ENCODE peak calls at places on chromosomes 3 and 15, in eight cellular contexts. One of them, this sample, is unnamed.
A peak's percentile ranks its signal among the peaks of the same experiment; 100 is the strongest.

GRCh38 chr3:176633511-176633910 is 563.8 kb downstream of the TBL1XR1 start:
- DNase-seq in Karpas-422: no peak
- DNase-seq in H9: peak; percentile 61
- DNase-seq in PC-9: no peak
- DNase-seq in OCI-LY7: no peak
- DNase-seq in HCT116: no peak
- DNase-seq in neural progenitor cell: peak; percentile 57
- DNase-seq in astrocyte: no peak
- DNase-seq in this sample: no peak

GRCh38 chr15:84834969-84835368 is 17.8 kb downstream of the ALPK3 start:
- DNase-seq in PC-9: no peak
- DNase-seq in OCI-LY7: no peak
- DNase-seq in astrocyte: no peak
- DNase-seq in HCT116: no peak
- DNase-seq in H9: no peak
- DNase-seq in neural progenitor cell: no peak
- DNase-seq in Karpas-422: no peak
- DNase-seq in this sample: no peak

GRCh38 chr15:74988007-74988800 is 7.2 kb upstream of the SCAMP5 start:
- DNase-seq in H9: peak; percentile 73
- DNase-seq in PC-9: peak; percentile 60
- DNase-seq in astrocyte: no peak
- DNase-seq in Karpas-422: peak; percentile 87
- DNase-seq in HCT116: peak; percentile 41
- DNase-seq in OCI-LY7: peak; percentile 66
- DNase-seq in neural progenitor cell: peak; percentile 63
- DNase-seq in this sample: peak; percentile 38

GRCh38 chr3:42117175-42118008 is 26.2 kb downstream of the TRAK1 start:
- DNase-seq in PC-9: peak; percentile 52
- DNase-seq in astrocyte: peak; percentile 76
- DNase-seq in HCT116: peak; percentile 33
- DNase-seq in neural progenitor cell: peak; percentile 49
- DNase-seq in H9: peak; percentile 77
- DNase-seq in OCI-LY7: peak; percentile 35
- DNase-seq in Karpas-422: peak; percentile 53
- DNase-seq in this sample: peak; percentile 23

GRCh38 chr15:76185716-76186115 is 125.6 kb downstream of the ETFA start:
- DNase-seq in astrocyte: peak; percentile 49
- DNase-seq in Karpas-422: peak; percentile 82
- DNase-seq in HCT116: peak; percentile 77
- DNase-seq in OCI-LY7: peak; percentile 56
- DNase-seq in neural progenitor cell: peak; percentile 67
- DNase-seq in PC-9: peak; percentile 58
- DNase-seq in H9: peak; percentile 77
- DNase-seq in this sample: peak; percentile 21

GRCh38 chr15:39692464-39693327 is 89.9 kb downstream of the FSIP1 start:
- DNase-seq in H9: peak; percentile 35
- DNase-seq in astrocyte: peak; percentile 30
- DNase-seq in PC-9: no peak
- DNase-seq in OCI-LY7: no peak
- DNase-seq in neural progenitor cell: peak; percentile 96
- DNase-seq in HCT116: no peak
- DNase-seq in Karpas-422: no peak
- DNase-seq in this sample: no peak

GRCh38 chr3:169657351-169658124 is 6.0 kb downstream of the MECOM start:
- DNase-seq in H9: no peak
- DNase-seq in PC-9: no peak
- DNase-seq in HCT116: no peak
- DNase-seq in OCI-LY7: no peak
- DNase-seq in astrocyte: no peak
- DNase-seq in neural progenitor cell: no peak
- DNase-seq in Karpas-422: peak; percentile 44
- DNase-seq in this sample: no peak

GRCh38 chr3:44893097-44893496 is 18.7 kb downstream of the TGM4 start:
- DNase-seq in OCI-LY7: no peak
- DNase-seq in PC-9: no peak
- DNase-seq in Karpas-422: no peak
- DNase-seq in HCT116: no peak
- DNase-seq in H9: no peak
- DNase-seq in astrocyte: peak; percentile 77
- DNase-seq in neural progenitor cell: no peak
- DNase-seq in this sample: no peak

GRCh38 chr15:63442080-63442479 is 60.4 kb upstream of the CA12 start:
- DNase-seq in Karpas-422: no peak
- DNase-seq in astrocyte: no peak
- DNase-seq in HCT116: no peak
- DNase-seq in PC-9: no peak
- DNase-seq in OCI-LY7: no peak
- DNase-seq in H9: no peak
- DNase-seq in neural progenitor cell: no peak
- DNase-seq in this sample: no peak

GRCh38 chr3:195179782-195180489 is 91.0 kb downstream of the XXYLT1 start:
- DNase-seq in HCT116: no peak
- DNase-seq in Karpas-422: no peak
- DNase-seq in neural progenitor cell: no peak
- DNase-seq in H9: no peak
- DNase-seq in OCI-LY7: no peak
- DNase-seq in PC-9: no peak
- DNase-seq in astrocyte: no peak
- DNase-seq in this sample: no peak

GRCh38 chr3:4583441-4583840 is 90.3 kb downstream of the ITPR1 start:
- DNase-seq in PC-9: no peak
- DNase-seq in neural progenitor cell: no peak
- DNase-seq in Karpas-422: no peak
- DNase-seq in OCI-LY7: no peak
- DNase-seq in astrocyte: no peak
- DNase-seq in H9: no peak
- DNase-seq in HCT116: no peak
- DNase-seq in this sample: no peak

DNA sequence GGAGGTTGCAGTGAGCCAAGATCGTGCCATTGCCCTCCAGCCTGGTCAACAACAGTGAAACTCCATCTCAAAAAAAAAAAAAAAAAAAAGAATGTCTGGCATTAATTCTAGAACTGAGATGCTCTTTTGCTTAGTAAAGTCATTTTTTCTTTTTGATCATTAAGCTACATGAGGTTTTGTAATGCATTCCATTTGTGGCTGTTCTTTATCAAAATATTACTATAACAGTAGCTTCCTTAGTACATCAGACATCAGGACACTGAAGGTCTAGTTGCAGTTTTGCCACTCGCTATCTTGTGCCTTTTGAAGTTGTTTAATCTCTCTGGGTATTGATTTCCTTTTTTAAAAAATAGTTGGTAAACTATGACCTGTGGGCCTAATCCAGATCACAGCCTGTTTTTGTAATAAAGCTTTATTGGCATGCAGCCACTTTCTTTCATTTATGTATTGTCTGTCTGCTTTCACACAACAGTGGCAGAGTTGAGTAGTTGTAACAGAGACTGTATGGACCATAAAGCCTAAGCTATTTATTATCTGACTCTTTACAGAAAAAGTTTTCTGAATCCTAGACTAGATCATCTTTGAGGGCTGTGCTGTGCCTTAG is 76.6 kb downstream of the SLC25A26 start:
- DNase-seq in H9: no peak
- DNase-seq in Karpas-422: peak; percentile 9
- DNase-seq in HCT116: no peak
- DNase-seq in OCI-LY7: no peak
- DNase-seq in neural progenitor cell: no peak
- DNase-seq in PC-9: no peak
- DNase-seq in astrocyte: peak; percentile 55
- DNase-seq in this sample: no peak
- H4K20me1 ChIP-seq in H9: no peaks in the 10 kb centered on the region
- H4K20me1 ChIP-seq in Karpas-422: peaks cover 12% of the 10 kb centered on the region
- H4K20me1 ChIP-seq in HCT116: no peaks in the 10 kb centered on the region
- H4K20me1 ChIP-seq in OCI-LY7: no peaks in the 10 kb centered on the region
- H4K20me1 ChIP-seq in neural progenitor cell: no peaks in the 10 kb centered on the region
- H4K20me1 ChIP-seq in PC-9: no peaks in the 10 kb centered on the region
- H4K20me1 ChIP-seq in astrocyte: no peaks in the 10 kb centered on the region
- H4K20me1 ChIP-seq in this sample: no peaks in the 10 kb centered on the region

DNA sequence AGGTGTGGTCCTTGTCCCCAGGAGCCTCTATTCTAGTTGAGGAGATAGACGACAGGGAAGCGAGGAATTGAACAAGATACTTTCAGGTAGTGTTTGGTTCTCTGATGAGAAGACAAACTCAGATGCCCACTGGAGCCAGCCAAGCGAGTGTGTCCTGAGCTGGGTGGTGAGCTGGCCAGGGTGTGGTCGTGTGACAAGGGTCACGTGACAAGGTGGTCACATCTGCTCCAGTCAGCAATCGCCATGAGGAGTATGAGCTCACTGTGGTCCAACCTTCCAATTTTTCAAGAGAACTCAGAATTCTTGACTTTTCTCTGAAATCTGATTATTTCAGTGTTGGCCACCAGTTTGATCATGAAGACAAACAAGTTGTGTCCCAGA is 39.5 kb downstream of the SLC6A6 start:
- DNase-seq in HCT116: no peak
- DNase-seq in astrocyte: no peak
- DNase-seq in OCI-LY7: no peak
- DNase-seq in PC-9: no peak
- DNase-seq in Karpas-422: no peak
- DNase-seq in H9: no peak
- DNase-seq in neural progenitor cell: no peak
- DNase-seq in this sample: no peak
- H4K20me1 ChIP-seq in HCT116: peaks cover 5% of the 10 kb centered on the region
- H4K20me1 ChIP-seq in astrocyte: peaks cover 67% of the 10 kb centered on the region
- H4K20me1 ChIP-seq in OCI-LY7: peaks cover 11% of the 10 kb centered on the region
- H4K20me1 ChIP-seq in PC-9: peaks cover 44% of the 10 kb centered on the region
- H4K20me1 ChIP-seq in Karpas-422: no peaks in the 10 kb centered on the region
- H4K20me1 ChIP-seq in H9: peaks cover 3% of the 10 kb centered on the region
- H4K20me1 ChIP-seq in neural progenitor cell: peaks cover 32% of the 10 kb centered on the region
- H4K20me1 ChIP-seq in this sample: peaks cover 25% of the 10 kb centered on the region

DNA sequence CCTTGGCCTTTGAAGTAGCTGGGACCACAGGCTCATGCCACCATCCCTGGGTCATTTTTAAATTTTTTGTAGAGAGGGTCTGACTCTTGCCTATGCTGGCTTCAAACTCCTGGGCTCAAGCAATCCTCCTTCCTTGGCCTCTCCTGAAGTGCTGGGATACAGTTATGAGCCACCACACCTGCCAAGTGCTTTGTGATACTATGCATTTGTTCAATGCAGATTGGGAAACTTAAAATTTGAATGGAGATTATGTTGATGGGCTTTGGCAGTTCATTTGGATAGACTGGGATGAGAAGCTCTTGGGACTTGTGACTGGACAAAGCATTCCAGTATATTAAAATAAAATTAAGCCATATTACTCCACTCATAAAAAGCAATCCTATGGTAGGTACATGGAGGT is 3.9 kb upstream of the LMLN start:
- DNase-seq in Karpas-422: no peak
- DNase-seq in neural progenitor cell: no peak
- DNase-seq in OCI-LY7: no peak
- DNase-seq in HCT116: no peak
- DNase-seq in PC-9: no peak
- DNase-seq in astrocyte: no peak
- DNase-seq in H9: no peak
- DNase-seq in this sample: no peak
- H4K20me1 ChIP-seq in Karpas-422: peaks cover 26% of the 10 kb centered on the region
- H4K20me1 ChIP-seq in neural progenitor cell: peaks cover 60% of the 10 kb centered on the region
- H4K20me1 ChIP-seq in OCI-LY7: peaks cover 24% of the 10 kb centered on the region
- H4K20me1 ChIP-seq in HCT116: peaks cover 32% of the 10 kb centered on the region
- H4K20me1 ChIP-seq in PC-9: peaks cover 61% of the 10 kb centered on the region
- H4K20me1 ChIP-seq in astrocyte: peaks cover 64% of the 10 kb centered on the region
- H4K20me1 ChIP-seq in H9: no peaks in the 10 kb centered on the region
- H4K20me1 ChIP-seq in this sample: peaks cover 34% of the 10 kb centered on the region

GRCh38 chr15:40767838-40768491 is 1.8 kb upstream of the C15orf62 start:
- DNase-seq in astrocyte: no peak
- DNase-seq in Karpas-422: no peak
- DNase-seq in OCI-LY7: no peak
- DNase-seq in PC-9: no peak
- DNase-seq in neural progenitor cell: no peak
- DNase-seq in HCT116: no peak
- DNase-seq in H9: no peak
- DNase-seq in this sample: no peak

GRCh38 chr15:40770147-40770721 is 454 bp downstream of the C15orf62 start:
- DNase-seq in H9: no peak
- DNase-seq in neural progenitor cell: no peak
- DNase-seq in HCT116: no peak
- DNase-seq in PC-9: peak; percentile 65
- DNase-seq in Karpas-422: peak; percentile 91
- DNase-seq in OCI-LY7: peak; percentile 87
- DNase-seq in astrocyte: no peak
- DNase-seq in this sample: peak; percentile 44

GRCh38 chr15:40768492-40769309 is 1.1 kb upstream of the C15orf62 start:
- DNase-seq in OCI-LY7: peak; percentile 45
- DNase-seq in H9: no peak
- DNase-seq in astrocyte: no peak
- DNase-seq in Karpas-422: peak; percentile 82
- DNase-seq in PC-9: no peak
- DNase-seq in neural progenitor cell: no peak
- DNase-seq in HCT116: no peak
- DNase-seq in this sample: no peak

GRCh38 chr15:40771242-40771641 is 1.5 kb downstream of the C15orf62 start:
- DNase-seq in astrocyte: no peak
- DNase-seq in HCT116: no peak
- DNase-seq in Karpas-422: no peak
- DNase-seq in PC-9: no peak
- DNase-seq in OCI-LY7: no peak
- DNase-seq in neural progenitor cell: no peak
- DNase-seq in H9: no peak
- DNase-seq in this sample: no peak

DNA sequence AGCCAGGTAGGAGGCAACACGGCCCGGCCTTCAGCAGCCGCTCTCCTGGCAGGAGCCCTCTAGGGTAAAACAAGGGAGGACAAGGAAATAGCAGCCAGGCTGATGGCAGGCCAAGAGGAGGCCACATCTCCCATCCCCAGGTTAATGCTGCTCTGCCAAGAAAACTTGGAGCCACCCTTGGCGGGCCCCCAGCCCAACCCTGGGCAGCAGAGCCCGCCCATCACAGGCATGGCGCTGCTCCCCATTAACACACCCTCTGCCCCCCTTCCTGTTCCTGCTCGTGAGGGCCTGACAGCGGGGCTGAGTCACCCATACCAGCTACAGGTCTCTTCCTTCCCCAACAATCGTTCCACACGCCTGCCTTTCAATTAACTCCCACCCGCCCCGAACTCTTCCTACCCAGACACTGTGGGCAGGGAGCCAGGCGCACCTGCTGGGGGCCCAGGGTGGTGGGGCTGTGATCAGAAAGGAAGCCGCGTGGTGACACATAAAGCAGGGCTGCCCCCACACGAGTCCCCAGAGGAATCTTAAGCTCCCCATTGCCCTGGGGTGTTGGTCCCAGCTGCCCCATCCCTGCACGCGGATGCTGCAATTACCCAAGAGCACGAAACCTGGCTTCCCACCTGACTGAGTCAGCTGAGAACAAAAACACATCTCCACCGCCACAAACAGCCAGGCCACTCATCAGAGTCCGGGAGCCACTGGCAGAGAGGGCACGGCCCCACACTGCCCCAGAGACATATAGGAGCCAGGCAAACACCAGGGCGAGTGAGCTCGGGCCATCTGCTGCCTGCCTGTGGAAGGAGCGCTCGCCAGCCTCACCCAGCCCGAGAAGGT is at the start of gene C15orf62:
- DNase-seq in Karpas-422: peak; percentile 99
- DNase-seq in H9: no peak
- DNase-seq in PC-9: peak; percentile 93
- DNase-seq in astrocyte: peak; percentile 49
- DNase-seq in HCT116: no peak
- DNase-seq in OCI-LY7: peak; percentile 94
- DNase-seq in neural progenitor cell: no peak
- DNase-seq in this sample: peak; percentile 94
- H4K20me1 ChIP-seq in Karpas-422: peaks cover 8% of the 10 kb centered on the region
- H4K20me1 ChIP-seq in H9: no peaks in the 10 kb centered on the region
- H4K20me1 ChIP-seq in PC-9: no peaks in the 10 kb centered on the region
- H4K20me1 ChIP-seq in astrocyte: peaks cover 46% of the 10 kb centered on the region
- H4K20me1 ChIP-seq in HCT116: no peaks in the 10 kb centered on the region
- H4K20me1 ChIP-seq in OCI-LY7: no peaks in the 10 kb centered on the region
- H4K20me1 ChIP-seq in neural progenitor cell: no peaks in the 10 kb centered on the region
- H4K20me1 ChIP-seq in this sample: peaks cover 8% of the 10 kb centered on the region

This sample was measured in DND-41.